ENCODE peak calls at places on chromosomes 4 and X, in eight cellular contexts. V is right lobe of liver, I is upper lobe of right lung, F is ovary, S is tibial artery, Y is coronary artery, Q is AG04450, B is GM10248. L is an unnamed sample.

GRCh38 chrX:56764153-56764974 is 35.3 kb downstream of the NBDY start:
- DNase-seq in V (peak), I (no peak), F (peak), S (no peak), Y (peak), Q (peak), B (peak), L (peak)

GRCh38 chrX:10157545-10157944 is 770 bp downstream of the CLCN4 start:
- DNase-seq in V (no peak), I (no peak), F (no peak), S (no peak), Y (no peak), Q (no peak), B (no peak), L (no peak)

GRCh38 chr4:22842360-22842759 is 149.6 kb downstream of the GBA3 start:
- DNase-seq in V (no peak), I (no peak), F (no peak), S (no peak), Y (no peak), Q (no peak), B (no peak), L (no peak)

GRCh38 chr4:83504974-83505373 is 20.1 kb upstream of the ABRAXAS1 start:
- DNase-seq in V (no peak), I (no peak), F (no peak), S (no peak), Y (no peak), Q (no peak), B (no peak), L (no peak)

GRCh38 chrX:155188786-155189185 is 27.5 kb upstream of the VBP1 start:
- DNase-seq in V (no peak), I (no peak), F (no peak), S (no peak), Y (no peak), Q (no peak), B (no peak), L (no peak)

GRCh38 chrX:124433186-124433585 is 86.8 kb downstream of the SH2D1A start:
- DNase-seq in V (no peak), I (no peak), F (no peak), S (no peak), Y (no peak), Q (no peak), B (no peak), L (no peak)

GRCh38 chr4:168480991-168481588 is 798 bp upstream of the DDX60L start:
- DNase-seq in V (no peak), I (no peak), F (peak), S (no peak), Y (no peak), Q (peak), B (peak), L (no peak)

GRCh38 chr4:83109480-83110221 is 4.9 kb downstream of the PLAC8 start:
- DNase-seq in V (peak), I (peak), F (no peak), S (no peak), Y (no peak), Q (no peak), B (peak), L (no peak)

GRCh38 chrX:71082253-71082652 is 13.4 kb upstream of the FOXO4 start:
- DNase-seq in V (no peak), I (no peak), F (no peak), S (no peak), Y (no peak), Q (no peak), B (no peak), L (no peak)

GRCh38 chrX:23785564-23785963 is 2.6 kb downstream of the SAT1 start:
- DNase-seq in V (no peak), I (no peak), F (no peak), S (no peak), Y (no peak), Q (no peak), B (no peak), L (no peak)

GRCh38 chr4:183396187-183396738 is 48.2 kb upstream of the CDKN2AIP start:
- DNase-seq in V (no peak), I (no peak), F (no peak), S (peak), Y (no peak), Q (no peak), B (no peak), L (no peak)

GRCh38 chrX:46957299-46957698 is 45.1 kb downstream of the JADE3 start:
- DNase-seq in V (no peak), I (no peak), F (no peak), S (no peak), Y (no peak), Q (no peak), B (no peak), L (no peak)

GRCh38 chr4:8745828-8746225 is 125.8 kb downstream of the HMX1 start:
- DNase-seq in V (peak), I (peak), F (no peak), S (no peak), Y (no peak), Q (no peak), B (no peak), L (peak)

GRCh38 chrX:44157293-44157692 is 184.1 kb upstream of the NDP start:
- DNase-seq in V (no peak), I (no peak), F (no peak), S (peak), Y (no peak), Q (no peak), B (no peak), L (no peak)

GRCh38 chr4:55549888-55550287 is 3.2 kb upstream of the CLOCK start:
- DNase-seq in V (no peak), I (no peak), F (no peak), S (no peak), Y (no peak), Q (peak), B (no peak), L (no peak)

GRCh38 chrX:144722307-144722706 is 525.0 kb upstream of the SPANXN1 start:
- DNase-seq in V (no peak), I (no peak), F (no peak), S (no peak), Y (no peak), Q (no peak), B (no peak), L (no peak)
- TF ChIP-seq CTCF in V (no peak), I (no peak), F (no peak), S (no peak), Y (no peak), Q (no peak), B (no peak), L (no peak)

DNA sequence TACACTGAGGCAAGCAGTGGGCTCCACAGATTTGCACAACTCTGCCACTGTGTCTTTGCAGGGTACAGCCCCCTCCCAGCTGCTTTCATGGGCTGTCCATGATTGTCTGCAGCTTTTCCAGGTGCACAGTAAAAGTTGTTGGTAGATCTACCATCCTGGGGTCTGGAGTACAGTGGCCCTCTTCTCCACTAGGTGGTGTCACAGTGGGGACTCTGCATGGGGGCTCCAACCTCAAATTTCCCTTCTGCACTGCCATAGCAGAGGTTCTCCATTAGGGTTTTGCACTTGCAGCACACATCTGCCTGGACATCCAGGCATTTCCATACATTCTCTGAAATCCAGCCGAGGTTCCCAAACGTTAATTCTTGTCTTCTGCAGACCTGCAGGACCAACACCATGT is 1002.3 kb downstream of the FAM133A start:
- DNase-seq in V (no peak), I (no peak), F (no peak), S (no peak), Y (no peak), Q (no peak), B (no peak), L (no peak)
- TF ChIP-seq CTCF in V (no peak), I (no peak), F (no peak), S (no peak), Y (no peak), Q (no peak), B (no peak), L (no peak)

GRCh38 chr4:157222764-157223145 is 2.2 kb downstream of the GRIA2 start:
- DNase-seq in V (no peak), I (no peak), F (no peak), S (no peak), Y (no peak), Q (no peak), B (no peak), L (peak)

GRCh38 chr4:157226601-157227000 is 6.1 kb downstream of the GRIA2 start:
- DNase-seq in V (no peak), I (no peak), F (no peak), S (no peak), Y (no peak), Q (no peak), B (no peak), L (no peak)

GRCh38 chr4:157223446-157223845 is 2.9 kb downstream of the GRIA2 start:
- DNase-seq in V (no peak), I (no peak), F (no peak), S (no peak), Y (no peak), Q (no peak), B (no peak), L (no peak)

GRCh38 chr4:157225096-157225495 is 4.6 kb downstream of the GRIA2 start:
- DNase-seq in V (no peak), I (no peak), F (no peak), S (no peak), Y (no peak), Q (no peak), B (no peak), L (no peak)

DNA sequence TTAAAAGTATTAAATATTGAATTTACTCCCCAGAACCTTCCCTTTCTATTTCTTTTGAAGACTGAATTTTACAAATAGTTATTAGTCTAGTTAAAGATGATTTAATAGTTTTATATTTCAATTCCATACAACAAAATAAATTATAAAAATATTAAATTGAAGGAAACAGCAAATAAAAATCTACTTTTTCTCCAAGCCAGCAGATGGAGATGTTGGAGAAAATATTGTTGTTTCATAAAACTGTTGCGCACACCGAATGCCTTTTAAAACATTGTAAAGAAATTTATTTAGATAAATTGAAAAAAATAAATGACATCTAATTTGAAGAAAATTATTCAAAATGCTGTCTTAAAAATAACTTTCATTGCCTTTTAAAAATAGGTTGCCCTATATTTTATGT is 5.5 kb downstream of the GRIA2 start:
- DNase-seq in V (no peak), I (no peak), F (no peak), S (no peak), Y (no peak), Q (no peak), B (no peak), L (no peak)
- TF ChIP-seq CTCF in V (no peak), I (no peak), F (no peak), S (no peak), Y (no peak), Q (no peak), B (no peak), L (peak)

GRCh38 chrX:140572724-140573123 is 67.9 kb upstream of the SOX3 start:
- DNase-seq in V (no peak), I (no peak), F (no peak), S (no peak), Y (no peak), Q (no peak), B (peak), L (no peak)
- TF ChIP-seq CTCF in V (peak), I (peak), F (no peak), S (no peak), Y (peak), Q (peak), B (peak), L (peak)